ENCODE peak calls at places on chromosomes 3 and 15, in five cellular contexts. E, R, N, P and C are unnamed samples.

GRCh38 chr3:16286161-16286560 is 21.1 kb downstream of the OXNAD1 start:
- DNase-seq in E (no peak), R (no peak), P (no peak), N (peak; percentile 18), C (no peak)

GRCh38 chr15:47505712-47506542 is 211.4 kb upstream of the SEMA6D start:
- DNase-seq in N (no peak), E (no peak), P (no peak), R (no peak), C (no peak)

GRCh38 chr3:143529018-143529478 is 319.2 kb downstream of the SLC9A9 start:
- DNase-seq in N (no peak), R (no peak), E (no peak), P (no peak), C (no peak)

GRCh38 chr15:100671858-100672543 is 69.6 kb downstream of the ASB7 start:
- DNase-seq in P (no peak), E (no peak), R (no peak), N (no peak), C (no peak)

GRCh38 chr15:68017221-68017620 is 36.9 kb upstream of the PIAS1 start:
- DNase-seq in P (no peak), R (no peak), E (no peak), N (peak; percentile 42), C (no peak)

GRCh38 chr3:108441081-108441507 is 69.3 kb downstream of the MYH15 start:
- DNase-seq in E (no peak), N (no peak), R (no peak), P (no peak), C (no peak)

GRCh38 chr3:105938826-105939225 is 70.0 kb upstream of the CBLB start:
- DNase-seq in E (no peak), R (no peak), P (no peak), N (no peak), C (no peak)

GRCh38 chr15:88131937-88132336 is 124.6 kb downstream of the NTRK3 start:
- DNase-seq in E (no peak), N (no peak), P (no peak), R (no peak), C (no peak)

GRCh38 chr3:184066211-184066610 is 13.4 kb downstream of the HTR3C start:
- DNase-seq in N (no peak), P (no peak), E (no peak), R (no peak), C (no peak)

GRCh38 chr3:135084404-135084803 is 289.3 kb downstream of the EPHB1 start:
- DNase-seq in P (no peak), R (no peak), N (no peak), E (no peak), C (no peak)

GRCh38 chr15:71448688-71449114 is 333.4 kb downstream of the THSD4 start:
- DNase-seq in P (peak; percentile 39), N (peak; percentile 76), R (no peak), E (peak; percentile 74), C (peak; percentile 61)

GRCh38 chr15:59094077-59094476 is 10.9 kb upstream of the CCNB2 start:
- DNase-seq in P (no peak), N (no peak), E (no peak), R (no peak), C (no peak)

GRCh38 chr3:40877651-40878463 is 321.4 kb upstream of the CTNNB1 start:
- DNase-seq in N (peak; percentile 89), P (no peak), E (peak; percentile 48), R (peak; percentile 70), C (peak; percentile 72)

GRCh38 chr3:72181231-72181630 is 396.3 kb upstream of the PROK2 start:
- DNase-seq in N (no peak), R (no peak), P (no peak), E (no peak), C (no peak)

GRCh38 chr15:35309886-35310285 is 224.8 kb upstream of the NANOGP8 start:
- DNase-seq in E (no peak), P (no peak), R (no peak), N (no peak), C (no peak)

DNA sequence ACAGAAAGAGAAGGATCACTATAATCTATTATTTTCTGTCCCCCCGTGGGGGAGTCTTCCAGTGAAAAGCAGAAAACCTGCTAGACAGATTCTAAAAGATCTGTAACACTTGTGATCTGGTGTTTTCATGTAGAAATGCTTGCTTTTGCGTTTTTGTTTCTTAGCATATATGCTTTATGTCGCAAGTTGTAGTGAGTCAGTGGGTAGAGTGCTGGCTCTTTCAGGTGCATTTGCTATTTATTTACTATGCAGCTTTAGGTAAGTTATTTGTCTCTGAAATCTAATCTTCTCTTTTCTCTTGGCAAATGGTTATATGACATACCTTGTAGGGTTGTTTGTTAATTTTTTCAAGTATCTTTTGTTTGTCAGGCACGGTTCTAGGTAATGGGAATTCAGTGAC is 9.4 kb downstream of the AKAP13 start:
- DNase-seq in N (no peak), P (no peak), E (no peak), R (no peak), C (no peak)
- H3K4me3 ChIP-seq in N (no peak overlapping the region), P (no peak overlapping the region), E (no peak overlapping the region), R (no peak overlapping the region), C (no peak overlapping the region)

GRCh38 chr3:189631373-189631408 is at the start of gene TP63:
- DNase-seq in R (no peak), N (no peak), P (no peak), E (no peak), C (no peak)

GRCh38 chr3:189629803-189630455 is 1.3 kb upstream of the TP63 start:
- DNase-seq in N (peak; percentile 33), P (no peak), R (peak; percentile 25), E (no peak), C (peak; percentile 24)

GRCh38 chr3:189630667-189631372 is 369 bp upstream of the TP63 start:
- DNase-seq in R (no peak), P (no peak), E (no peak), N (no peak), C (no peak)

GRCh38 chr3:189632238-189632637 is 1.0 kb downstream of the TP63 start:
- DNase-seq in N (no peak), R (no peak), P (no peak), E (no peak), C (no peak)

DNA sequence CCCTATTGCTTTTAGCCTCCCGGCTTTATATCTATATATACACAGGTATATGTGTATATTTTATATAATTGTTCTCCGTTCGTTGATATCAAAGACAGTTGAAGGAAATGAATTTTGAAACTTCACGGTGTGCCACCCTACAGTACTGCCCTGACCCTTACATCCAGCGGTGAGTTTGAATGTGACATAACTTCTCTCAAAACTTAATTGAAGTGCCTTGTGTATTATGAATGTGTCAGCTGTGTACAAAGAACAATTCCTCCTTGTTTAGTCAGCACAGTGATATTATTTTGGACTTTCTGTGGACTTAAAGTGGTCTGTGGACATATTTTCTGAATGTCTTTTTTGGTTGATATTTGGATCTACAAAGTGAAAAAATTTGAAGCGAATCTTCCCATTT is 220 bp downstream of the TP63 start:
- DNase-seq in N (no peak), E (no peak), R (no peak), P (no peak), C (no peak)
- H3K4me3 ChIP-seq in N (no peak overlapping the region), E (no peak overlapping the region), R (peak overlapping the region; percentile 56), P (no peak overlapping the region), C (no peak overlapping the region)

GRCh38 chr3:157360044-157360443 is 76.6 kb upstream of the PTX3 start:
- DNase-seq in P (no peak), N (no peak), R (no peak), E (peak; percentile 21), C (no peak)
- H3K4me3 ChIP-seq in P (no peak overlapping the region), N (no peak overlapping the region), R (no peak overlapping the region), E (no peak overlapping the region), C (no peak overlapping the region)

GRCh38 chr15:64720188-64720587 is 55.2 kb downstream of the RBPMS2 start:
- DNase-seq in N (no peak), E (no peak), R (no peak), P (no peak), C (peak; percentile 78)

GRCh38 chr15:64717130-64717529 is 58.3 kb downstream of the RBPMS2 start:
- DNase-seq in P (no peak), N (no peak), R (no peak), E (no peak), C (no peak)

GRCh38 chr15:64713592-64713991 is 61.8 kb downstream of the RBPMS2 start:
- DNase-seq in N (no peak), E (no peak), R (no peak), P (no peak), C (no peak)

GRCh38 chr15:64716452-64716851 is 58.9 kb downstream of the RBPMS2 start:
- DNase-seq in P (no peak), E (no peak), N (no peak), R (no peak), C (no peak)

GRCh38 chr15:64717735-64718495 is 57.5 kb downstream of the RBPMS2 start:
- DNase-seq in P (no peak), N (no peak), E (no peak), R (no peak), C (no peak)
- H3K4me3 ChIP-seq in P (no peak overlapping the region), N (no peak overlapping the region), E (no peak overlapping the region), R (peak overlapping the region; percentile 50), C (no peak overlapping the region)

GRCh38 chr15:95550702-95551101 is 779.8 kb upstream of the NR2F2 start:
- DNase-seq in P (no peak), R (no peak), E (no peak), N (no peak), C (no peak)

GRCh38 chr15:95551580-95551979 is 778.9 kb upstream of the NR2F2 start:
- DNase-seq in R (no peak), E (no peak), P (no peak), N (no peak), C (no peak)

GRCh38 chr15:95549168-95549738 is 781.2 kb upstream of the NR2F2 start:
- DNase-seq in E (no peak), P (no peak), R (no peak), N (no peak), C (no peak)
- H3K4me3 ChIP-seq in E (no peak overlapping the region), P (no peak overlapping the region), R (no peak overlapping the region), N (no peak overlapping the region), C (no peak overlapping the region)